ENCODE peak calls at places on chromosomes 1 and 21, in six cellular contexts. R, L, D, O, W and X are unnamed samples.

GRCh38 chr21:45039309-45040113 is 34.9 kb upstream of the ADARB1 start:
- DNase-seq in R (no peak), L (no peak), D (no peak), O (no peak), W (no peak), X (no peak)

GRCh38 chr1:117127840-117128239 is 6.3 kb upstream of the TRIM45 start:
- DNase-seq in R (no peak), L (no peak), D (no peak), O (no peak), W (no peak), X (no peak)

GRCh38 chr1:20719261-20719660 is 1.5 kb upstream of the KIF17 start:
- DNase-seq in R (no peak), L (no peak), D (no peak), O (no peak), W (no peak), X (no peak)

GRCh38 chr1:197302775-197303174 is 34.7 kb downstream of the CRB1 start:
- DNase-seq in R (peak; percentile 91), L (no peak), D (no peak), O (no peak), W (no peak), X (peak; percentile 23)

GRCh38 chr21:31343680-31344480 is at the start of gene TIAM1:
- DNase-seq in R (no peak), L (peak; percentile 77), D (no peak), O (no peak), W (no peak), X (no peak)

GRCh38 chr1:110291241-110292030 is 47.7 kb upstream of the RBM15 start:
- DNase-seq in R (peak; percentile 22), L (no peak), D (no peak), O (no peak), W (no peak), X (no peak)

GRCh38 chr1:101377436-101377835 is 140.6 kb downstream of the S1PR1 start:
- DNase-seq in R (no peak), L (no peak), D (no peak), O (no peak), W (no peak), X (no peak)

GRCh38 chr1:50251592-50252165 is 143.0 kb downstream of the ELAVL4 start:
- DNase-seq in R (peak; percentile 9), L (no peak), D (no peak), O (no peak), W (peak; percentile 80), X (no peak)

GRCh38 chr1:116487583-116487982 is 83.2 kb downstream of the CD58 start:
- DNase-seq in R (no peak), L (no peak), D (no peak), O (no peak), W (no peak), X (no peak)

GRCh38 chr1:160224606-160225005 is 19.4 kb downstream of the PEA15 start:
- DNase-seq in R (no peak), L (no peak), D (no peak), O (no peak), W (no peak), X (no peak)

GRCh38 chr1:54559771-54560231 is 11.8 kb downstream of the ACOT11 start:
- DNase-seq in R (no peak), L (no peak), D (no peak), O (no peak), W (no peak), X (no peak)

GRCh38 chr1:11227106-11228077 is 35.0 kb downstream of the MTOR start:
- DNase-seq in R (no peak), L (no peak), D (no peak), O (no peak), W (no peak), X (no peak)

GRCh38 chr1:71364236-71364635 is 283.4 kb upstream of the ZRANB2 start:
- DNase-seq in R (no peak), L (no peak), D (no peak), O (no peak), W (no peak), X (peak; percentile 29)

GRCh38 chr1:112026501-112026900 is 37.0 kb upstream of the KCND3 start:
- DNase-seq in R (no peak), L (no peak), D (no peak), O (no peak), W (no peak), X (no peak)

GRCh38 chr1:17281775-17282181 is 26.2 kb upstream of the PADI4 start:
- DNase-seq in R (no peak), L (no peak), D (no peak), O (no peak), W (no peak), X (no peak)

GRCh38 chr21:29514652-29515247 is 216.0 kb downstream of the BACH1 start:
- DNase-seq in R (no peak), L (no peak), D (no peak), O (no peak), W (no peak), X (no peak)

GRCh38 chr1:201602413-201603265 is 63.7 kb downstream of the NAV1 start:
- DNase-seq in R (peak; percentile 98), L (no peak), D (peak; percentile 42), O (no peak), W (no peak), X (peak; percentile 79)

GRCh38 chr21:36183144-36183795 is 26.6 kb downstream of the DOP1B start:
- DNase-seq in R (peak; percentile 73), L (no peak), D (no peak), O (no peak), W (no peak), X (no peak)

GRCh38 chr1:59593798-59594790 is 220.7 kb upstream of the HOOK1 start:
- DNase-seq in R (no peak), L (no peak), D (no peak), O (no peak), W (no peak), X (no peak)

GRCh38 chr1:163071381-163072255 is 2.5 kb downstream of the RGS4 start:
- DNase-seq in R (peak; percentile 93), L (peak; percentile 81), D (peak; percentile 46), O (peak; percentile 64), W (peak; percentile 86), X (no peak)

GRCh38 chr1:246425139-246425794 is 81.8 kb downstream of the SMYD3 start:
- DNase-seq in R (no peak), L (no peak), D (no peak), O (no peak), W (no peak), X (no peak)

GRCh38 chr21:45535341-45536081 is 6.7 kb downstream of the SLC19A1 start:
- DNase-seq in R (no peak), L (no peak), D (no peak), O (no peak), W (no peak), X (peak; percentile 52)

GRCh38 chr1:208977861-208978260 is 605.7 kb upstream of the CAMK1G start:
- DNase-seq in R (peak; percentile 66), L (no peak), D (no peak), O (no peak), W (no peak), X (no peak)

GRCh38 chr1:77824694-77825355 is 45.4 kb downstream of the MIGA1 start:
- DNase-seq in R (peak; percentile 25), L (no peak), D (no peak), O (no peak), W (no peak), X (no peak)

GRCh38 chr1:178683304-178683703 is 41.7 kb upstream of the RALGPS2 start:
- DNase-seq in R (no peak), L (no peak), D (no peak), O (no peak), W (no peak), X (no peak)